ENCODE peak calls at places on chromosome 7, in six cellular contexts. One of them, this sample, is unnamed.

GRCh38 chr7:8035647-8036518 is 67.3 kb downstream of the GLCCI1 start:
- DNase-seq in NCI-H2107: no peak
- DNase-seq in GF-D8: peak
- DNase-seq in left colon: no peak
- DNase-seq in T-cell: no peak
- DNase-seq in body of pancreas: no peak
- DNase-seq in this sample: no peak

GRCh38 chr7:83629117-83629880 is 19.6 kb downstream of the SEMA3E start:
- DNase-seq in NCI-H2107: no peak
- DNase-seq in GF-D8: no peak
- DNase-seq in left colon: no peak
- DNase-seq in T-cell: no peak
- DNase-seq in body of pancreas: no peak
- DNase-seq in this sample: no peak

GRCh38 chr7:68417002-68417401 is 1181.3 kb upstream of the AUTS2 start:
- DNase-seq in NCI-H2107: no peak
- DNase-seq in GF-D8: no peak
- DNase-seq in left colon: no peak
- DNase-seq in T-cell: no peak
- DNase-seq in body of pancreas: no peak
- DNase-seq in this sample: no peak

GRCh38 chr7:130734525-130735272 is 692 bp upstream of the KLF14 start:
- DNase-seq in NCI-H2107: no peak
- DNase-seq in GF-D8: no peak
- DNase-seq in left colon: no peak
- DNase-seq in T-cell: no peak
- DNase-seq in body of pancreas: no peak
- DNase-seq in this sample: peak

GRCh38 chr7:113582471-113582870 is 336.3 kb downstream of the PPP1R3A start:
- DNase-seq in NCI-H2107: no peak
- DNase-seq in GF-D8: no peak
- DNase-seq in left colon: no peak
- DNase-seq in T-cell: no peak
- DNase-seq in body of pancreas: no peak
- DNase-seq in this sample: no peak

GRCh38 chr7:139560678-139561077 is 37.2 kb downstream of the CLEC2L start:
- DNase-seq in NCI-H2107: peak
- DNase-seq in GF-D8: no peak
- DNase-seq in left colon: peak
- DNase-seq in T-cell: no peak
- DNase-seq in body of pancreas: no peak
- DNase-seq in this sample: no peak

GRCh38 chr7:12110425-12110824 is 100.7 kb upstream of the TMEM106B start:
- DNase-seq in NCI-H2107: no peak
- DNase-seq in GF-D8: no peak
- DNase-seq in left colon: no peak
- DNase-seq in T-cell: no peak
- DNase-seq in body of pancreas: no peak
- DNase-seq in this sample: no peak

GRCh38 chr7:148535227-148535626 is 55.3 kb upstream of the C7orf33 start:
- DNase-seq in NCI-H2107: no peak
- DNase-seq in GF-D8: no peak
- DNase-seq in left colon: no peak
- DNase-seq in T-cell: no peak
- DNase-seq in body of pancreas: no peak
- DNase-seq in this sample: peak

GRCh38 chr7:154709840-154710520 is 292.9 kb downstream of the PAXIP1 start:
- DNase-seq in NCI-H2107: no peak
- DNase-seq in GF-D8: no peak
- DNase-seq in left colon: no peak
- DNase-seq in T-cell: no peak
- DNase-seq in body of pancreas: peak
- DNase-seq in this sample: no peak

GRCh38 chr7:80114159-80114558 is 20.5 kb upstream of the GNAI1 start:
- DNase-seq in NCI-H2107: no peak
- DNase-seq in GF-D8: no peak
- DNase-seq in left colon: no peak
- DNase-seq in T-cell: no peak
- DNase-seq in body of pancreas: no peak
- DNase-seq in this sample: no peak

GRCh38 chr7:95440394-95441038 is 5.7 kb upstream of the PON2 start:
- DNase-seq in NCI-H2107: no peak
- DNase-seq in GF-D8: no peak
- DNase-seq in left colon: no peak
- DNase-seq in T-cell: no peak
- DNase-seq in body of pancreas: no peak
- DNase-seq in this sample: no peak

GRCh38 chr7:33841658-33842057 is 63.7 kb upstream of the BMPER start:
- DNase-seq in NCI-H2107: no peak
- DNase-seq in GF-D8: no peak
- DNase-seq in left colon: no peak
- DNase-seq in T-cell: no peak
- DNase-seq in body of pancreas: peak
- DNase-seq in this sample: no peak

GRCh38 chr7:43700059-43700501 is 29.2 kb downstream of the COA1 start:
- DNase-seq in NCI-H2107: peak
- DNase-seq in GF-D8: peak
- DNase-seq in left colon: no peak
- DNase-seq in T-cell: no peak
- DNase-seq in body of pancreas: no peak
- DNase-seq in this sample: no peak

GRCh38 chr7:149704507-149704906 is 68.9 kb downstream of the ZNF467 start:
- DNase-seq in NCI-H2107: no peak
- DNase-seq in GF-D8: no peak
- DNase-seq in left colon: no peak
- DNase-seq in T-cell: no peak
- DNase-seq in body of pancreas: no peak
- DNase-seq in this sample: peak

GRCh38 chr7:32670105-32670504 is 174.8 kb downstream of the AVL9 start:
- DNase-seq in NCI-H2107: no peak
- DNase-seq in GF-D8: no peak
- DNase-seq in left colon: peak
- DNase-seq in T-cell: no peak
- DNase-seq in body of pancreas: peak
- DNase-seq in this sample: peak

GRCh38 chr7:64997927-64998391 is 7.1 kb upstream of the ZNF117 start:
- DNase-seq in NCI-H2107: no peak
- DNase-seq in GF-D8: no peak
- DNase-seq in left colon: no peak
- DNase-seq in T-cell: no peak
- DNase-seq in body of pancreas: peak
- DNase-seq in this sample: no peak

GRCh38 chr7:135210818-135211178 is 528 bp downstream of the WDR91 start:
- DNase-seq in NCI-H2107: no peak
- DNase-seq in GF-D8: no peak
- DNase-seq in left colon: peak
- DNase-seq in T-cell: no peak
- DNase-seq in body of pancreas: no peak
- DNase-seq in this sample: no peak

GRCh38 chr7:20116869-20117268 is 100.3 kb downstream of the MACC1 start:
- DNase-seq in NCI-H2107: no peak
- DNase-seq in GF-D8: no peak
- DNase-seq in left colon: no peak
- DNase-seq in T-cell: no peak
- DNase-seq in body of pancreas: no peak
- DNase-seq in this sample: no peak

GRCh38 chr7:108442039-108442568 is 14.1 kb downstream of the NRCAM start:
- DNase-seq in NCI-H2107: peak
- DNase-seq in GF-D8: no peak
- DNase-seq in left colon: no peak
- DNase-seq in T-cell: no peak
- DNase-seq in body of pancreas: no peak
- DNase-seq in this sample: peak

GRCh38 chr7:104843198-104843597 is 170.8 kb upstream of the KMT2E start:
- DNase-seq in NCI-H2107: no peak
- DNase-seq in GF-D8: no peak
- DNase-seq in left colon: no peak
- DNase-seq in T-cell: no peak
- DNase-seq in body of pancreas: no peak
- DNase-seq in this sample: peak

GRCh38 chr7:95470452-95470851 is 15.3 kb upstream of the ASB4 start:
- DNase-seq in NCI-H2107: no peak
- DNase-seq in GF-D8: peak
- DNase-seq in left colon: no peak
- DNase-seq in T-cell: no peak
- DNase-seq in body of pancreas: peak
- DNase-seq in this sample: no peak

GRCh38 chr7:148575640-148576411 is 14.7 kb upstream of the C7orf33 start:
- DNase-seq in NCI-H2107: peak
- DNase-seq in GF-D8: peak
- DNase-seq in left colon: no peak
- DNase-seq in T-cell: peak
- DNase-seq in body of pancreas: peak
- DNase-seq in this sample: peak

GRCh38 chr7:36040679-36041078 is 112.4 kb upstream of the EEPD1 start:
- DNase-seq in NCI-H2107: no peak
- DNase-seq in GF-D8: no peak
- DNase-seq in left colon: no peak
- DNase-seq in T-cell: no peak
- DNase-seq in body of pancreas: no peak
- DNase-seq in this sample: peak

GRCh38 chr7:133742709-133743538 is 384.2 kb upstream of the LRGUK start:
- DNase-seq in NCI-H2107: no peak
- DNase-seq in GF-D8: no peak
- DNase-seq in left colon: no peak
- DNase-seq in T-cell: no peak
- DNase-seq in body of pancreas: no peak
- DNase-seq in this sample: no peak

GRCh38 chr7:106704000-106704840 is 43.3 kb upstream of the CCDC71L start:
- DNase-seq in NCI-H2107: no peak
- DNase-seq in GF-D8: no peak
- DNase-seq in left colon: no peak
- DNase-seq in T-cell: no peak
- DNase-seq in body of pancreas: no peak
- DNase-seq in this sample: no peak

GRCh38 chr7:117067322-117067721 is 114.0 kb downstream of the ST7 start:
- DNase-seq in NCI-H2107: no peak
- DNase-seq in GF-D8: no peak
- DNase-seq in left colon: no peak
- DNase-seq in T-cell: no peak
- DNase-seq in body of pancreas: no peak
- DNase-seq in this sample: peak

GRCh38 chr7:105426606-105427146 is 38.0 kb upstream of the SRPK2 start:
- DNase-seq in NCI-H2107: no peak
- DNase-seq in GF-D8: no peak
- DNase-seq in left colon: no peak
- DNase-seq in T-cell: no peak
- DNase-seq in body of pancreas: no peak
- DNase-seq in this sample: no peak

GRCh38 chr7:128022631-128023532 is 8.4 kb downstream of the LRRC4 start:
- DNase-seq in NCI-H2107: no peak
- DNase-seq in GF-D8: peak
- DNase-seq in left colon: no peak
- DNase-seq in T-cell: no peak
- DNase-seq in body of pancreas: no peak
- DNase-seq in this sample: peak

GRCh38 chr7:4779118-4779517 is 3.7 kb downstream of the AP5Z1 start:
- DNase-seq in NCI-H2107: no peak
- DNase-seq in GF-D8: no peak
- DNase-seq in left colon: no peak
- DNase-seq in T-cell: no peak
- DNase-seq in body of pancreas: no peak
- DNase-seq in this sample: no peak

GRCh38 chr7:140640727-140641531 is at the start of gene DENND2A:
- DNase-seq in NCI-H2107: peak
- DNase-seq in GF-D8: no peak
- DNase-seq in left colon: peak
- DNase-seq in T-cell: no peak
- DNase-seq in body of pancreas: peak
- DNase-seq in this sample: peak

GRCh38 chr7:100401811-100402210 is 26.7 kb downstream of the ZCWPW1 start:
- DNase-seq in NCI-H2107: no peak
- DNase-seq in GF-D8: no peak
- DNase-seq in left colon: no peak
- DNase-seq in T-cell: no peak
- DNase-seq in body of pancreas: no peak
- DNase-seq in this sample: no peak

GRCh38 chr7:98372993-98373392 is 27.9 kb downstream of the BAIAP2L1 start:
- DNase-seq in NCI-H2107: no peak
- DNase-seq in GF-D8: no peak
- DNase-seq in left colon: no peak
- DNase-seq in T-cell: no peak
- DNase-seq in body of pancreas: no peak
- DNase-seq in this sample: peak

This sample was measured in osteoblast.